ENCODE peak calls at places on chromosomes 5 and 9, in seven cellular contexts. G is mesendoderm; W is myocyte; D is progenitor cell of endocrine pancreas; V is activated CD8-positive, alpha-beta T cell treated with anti-CD3 and anti-CD28 coated beads, Interleukin-2, amount 10 ng/mL, durations not matched to agents 7 days and 5 days; K is GM23338; Z is stimulated activated CD4-positive, alpha-beta T cell treated with anti-CD3 and anti-CD28 coated beads, TNF-alpha, amount 100 ng/mL, for 4 hours. E is an unnamed sample.

GRCh38 chr9:107465467-107466451 is 23.8 kb downstream of the KLF4 start:
- DNase-seq in W (peak; percentile 46), K (peak; percentile 85), G (peak; percentile 51), Z (no peak), D (peak; percentile 51), V (peak; percentile 44), E (no peak)

GRCh38 chr5:42640835-42641234 is 115.8 kb upstream of the CCDC152 start:
- DNase-seq in V (no peak), K (no peak), G (no peak), Z (no peak), W (no peak), D (no peak), E (no peak)

GRCh38 chr9:130845901-130846381 is 10.9 kb downstream of the ABL1 start:
- DNase-seq in G (no peak), Z (no peak), D (no peak), V (no peak), K (no peak), W (peak; percentile 76), E (no peak)

GRCh38 chr9:88953401-88954029 is 37.8 kb upstream of the S1PR3 start:
- DNase-seq in W (peak; percentile 33), K (no peak), V (no peak), Z (no peak), D (no peak), G (no peak), E (no peak)

GRCh38 chr5:113070901-113071300 is 94.3 kb downstream of the DCP2 start:
- DNase-seq in G (no peak), D (no peak), V (no peak), W (no peak), K (peak; percentile 54), Z (no peak), E (no peak)

GRCh38 chr9:4371108-4371507 is 71.2 kb upstream of the GLIS3 start:
- DNase-seq in G (peak; percentile 74), K (no peak), V (no peak), D (no peak), Z (no peak), W (peak; percentile 49), E (no peak)

GRCh38 chr5:59357421-59357977 is 536.0 kb downstream of the PDE4D start:
- DNase-seq in D (no peak), W (no peak), V (no peak), Z (no peak), K (peak; percentile 44), G (peak; percentile 93), E (no peak)

GRCh38 chr9:14719231-14719923 is 3.2 kb downstream of the CER1 start:
- DNase-seq in V (no peak), G (no peak), W (no peak), K (no peak), Z (no peak), D (no peak), E (no peak)

GRCh38 chr9:37983381-37984067 is 79.6 kb upstream of the SLC25A51 start:
- DNase-seq in K (no peak), V (no peak), D (no peak), G (no peak), W (no peak), Z (no peak), E (no peak)

GRCh38 chr9:73067074-73067473 is 84.6 kb upstream of the ANXA1 start:
- DNase-seq in D (no peak), V (no peak), K (peak; percentile 41), G (peak; percentile 23), Z (no peak), W (no peak), E (no peak)

E was measured in activated T-helper 9 cell treated with anti-CD3 and anti-CD28 coated beads, Interleukin-2, amount 50 U/mL, for 16 hours.